ENCODE peak calls at places on chromosomes 2 and 18, in seven cellular contexts. One of them, this sample, is unnamed.

GRCh38 chr2:95356821-95357700 is 45.4 kb upstream of the FAHD2A start:
- DNase-seq in substantia nigra: no peak
- DNase-seq in heart right ventricle: no peak
- DNase-seq in CD8-positive, alpha-beta memory T cell: no peak
- DNase-seq in fibroblast of mammary gland: no peak
- DNase-seq in activated CD4-positive, alpha-beta T cell treated with anti-CD3 and anti-CD28 coated beads, Interleukin-2, amount 50 U/mL, for 48 hours: no peak
- DNase-seq in NCI-H2081: no peak
- DNase-seq in this sample: no peak

GRCh38 chr2:148876190-148876588 is 1.2 kb downstream of the KIF5C start:
- DNase-seq in substantia nigra: no peak
- DNase-seq in heart right ventricle: no peak
- DNase-seq in CD8-positive, alpha-beta memory T cell: peak
- DNase-seq in fibroblast of mammary gland: no peak
- DNase-seq in activated CD4-positive, alpha-beta T cell treated with anti-CD3 and anti-CD28 coated beads, Interleukin-2, amount 50 U/mL, for 48 hours: peak
- DNase-seq in NCI-H2081: peak
- DNase-seq in this sample: peak

GRCh38 chr2:63059434-63060078 is 8.9 kb downstream of the OTX1 start:
- DNase-seq in substantia nigra: no peak
- DNase-seq in heart right ventricle: no peak
- DNase-seq in CD8-positive, alpha-beta memory T cell: peak
- DNase-seq in fibroblast of mammary gland: no peak
- DNase-seq in activated CD4-positive, alpha-beta T cell treated with anti-CD3 and anti-CD28 coated beads, Interleukin-2, amount 50 U/mL, for 48 hours: no peak
- DNase-seq in NCI-H2081: no peak
- DNase-seq in this sample: no peak

GRCh38 chr2:160491922-160492371 is 1.7 kb downstream of the RBMS1 start:
- DNase-seq in substantia nigra: no peak
- DNase-seq in heart right ventricle: no peak
- DNase-seq in CD8-positive, alpha-beta memory T cell: no peak
- DNase-seq in fibroblast of mammary gland: peak
- DNase-seq in activated CD4-positive, alpha-beta T cell treated with anti-CD3 and anti-CD28 coated beads, Interleukin-2, amount 50 U/mL, for 48 hours: no peak
- DNase-seq in NCI-H2081: no peak
- DNase-seq in this sample: no peak

GRCh38 chr2:158600155-158600802 is 143.5 kb downstream of the PKP4 start:
- DNase-seq in substantia nigra: no peak
- DNase-seq in heart right ventricle: no peak
- DNase-seq in CD8-positive, alpha-beta memory T cell: no peak
- DNase-seq in fibroblast of mammary gland: peak
- DNase-seq in activated CD4-positive, alpha-beta T cell treated with anti-CD3 and anti-CD28 coated beads, Interleukin-2, amount 50 U/mL, for 48 hours: no peak
- DNase-seq in NCI-H2081: no peak
- DNase-seq in this sample: no peak

GRCh38 chr2:122168799-122169198 is 413.3 kb downstream of the TSN start:
- DNase-seq in substantia nigra: no peak
- DNase-seq in heart right ventricle: no peak
- DNase-seq in CD8-positive, alpha-beta memory T cell: no peak
- DNase-seq in fibroblast of mammary gland: no peak
- DNase-seq in activated CD4-positive, alpha-beta T cell treated with anti-CD3 and anti-CD28 coated beads, Interleukin-2, amount 50 U/mL, for 48 hours: no peak
- DNase-seq in NCI-H2081: no peak
- DNase-seq in this sample: no peak

GRCh38 chr18:40935423-40935822 is 1019.6 kb upstream of the PIK3C3 start:
- DNase-seq in substantia nigra: no peak
- DNase-seq in heart right ventricle: no peak
- DNase-seq in CD8-positive, alpha-beta memory T cell: no peak
- DNase-seq in fibroblast of mammary gland: peak
- DNase-seq in activated CD4-positive, alpha-beta T cell treated with anti-CD3 and anti-CD28 coated beads, Interleukin-2, amount 50 U/mL, for 48 hours: no peak
- DNase-seq in NCI-H2081: peak
- DNase-seq in this sample: no peak

GRCh38 chr18:13134551-13135401 is 83.8 kb upstream of the LDLRAD4 start:
- DNase-seq in substantia nigra: no peak
- DNase-seq in heart right ventricle: peak
- DNase-seq in CD8-positive, alpha-beta memory T cell: no peak
- DNase-seq in fibroblast of mammary gland: no peak
- DNase-seq in activated CD4-positive, alpha-beta T cell treated with anti-CD3 and anti-CD28 coated beads, Interleukin-2, amount 50 U/mL, for 48 hours: no peak
- DNase-seq in NCI-H2081: no peak
- DNase-seq in this sample: no peak

GRCh38 chr2:109611467-109612095 is 2.2 kb downstream of the SEPTIN10 start:
- DNase-seq in substantia nigra: no peak
- DNase-seq in heart right ventricle: no peak
- DNase-seq in CD8-positive, alpha-beta memory T cell: no peak
- DNase-seq in fibroblast of mammary gland: peak
- DNase-seq in activated CD4-positive, alpha-beta T cell treated with anti-CD3 and anti-CD28 coated beads, Interleukin-2, amount 50 U/mL, for 48 hours: no peak
- DNase-seq in NCI-H2081: no peak
- DNase-seq in this sample: no peak

GRCh38 chr18:8403713-8404112 is 205.5 kb upstream of the RAB12 start:
- DNase-seq in substantia nigra: no peak
- DNase-seq in heart right ventricle: no peak
- DNase-seq in CD8-positive, alpha-beta memory T cell: no peak
- DNase-seq in fibroblast of mammary gland: no peak
- DNase-seq in activated CD4-positive, alpha-beta T cell treated with anti-CD3 and anti-CD28 coated beads, Interleukin-2, amount 50 U/mL, for 48 hours: no peak
- DNase-seq in NCI-H2081: no peak
- DNase-seq in this sample: no peak

GRCh38 chr2:190835303-190835930 is 45.2 kb upstream of the GLS start:
- DNase-seq in substantia nigra: no peak
- DNase-seq in heart right ventricle: no peak
- DNase-seq in CD8-positive, alpha-beta memory T cell: no peak
- DNase-seq in fibroblast of mammary gland: peak
- DNase-seq in activated CD4-positive, alpha-beta T cell treated with anti-CD3 and anti-CD28 coated beads, Interleukin-2, amount 50 U/mL, for 48 hours: no peak
- DNase-seq in NCI-H2081: no peak
- DNase-seq in this sample: no peak

GRCh38 chr2:71156531-71156930 is 26.1 kb downstream of the MPHOSPH10 start:
- DNase-seq in substantia nigra: no peak
- DNase-seq in heart right ventricle: no peak
- DNase-seq in CD8-positive, alpha-beta memory T cell: no peak
- DNase-seq in fibroblast of mammary gland: peak
- DNase-seq in activated CD4-positive, alpha-beta T cell treated with anti-CD3 and anti-CD28 coated beads, Interleukin-2, amount 50 U/mL, for 48 hours: no peak
- DNase-seq in NCI-H2081: peak
- DNase-seq in this sample: no peak

GRCh38 chr2:2237563-2237962 is 93.5 kb downstream of the MYT1L start:
- DNase-seq in substantia nigra: no peak
- DNase-seq in heart right ventricle: no peak
- DNase-seq in CD8-positive, alpha-beta memory T cell: no peak
- DNase-seq in fibroblast of mammary gland: no peak
- DNase-seq in activated CD4-positive, alpha-beta T cell treated with anti-CD3 and anti-CD28 coated beads, Interleukin-2, amount 50 U/mL, for 48 hours: no peak
- DNase-seq in NCI-H2081: no peak
- DNase-seq in this sample: no peak

GRCh38 chr2:202635441-202636296 is 900 bp downstream of the FAM117B start:
- DNase-seq in substantia nigra: peak
- DNase-seq in heart right ventricle: peak
- DNase-seq in CD8-positive, alpha-beta memory T cell: peak
- DNase-seq in fibroblast of mammary gland: peak
- DNase-seq in activated CD4-positive, alpha-beta T cell treated with anti-CD3 and anti-CD28 coated beads, Interleukin-2, amount 50 U/mL, for 48 hours: peak
- DNase-seq in NCI-H2081: peak
- DNase-seq in this sample: peak

GRCh38 chr2:203346624-203347023 is 18.4 kb downstream of the ABI2 start:
- DNase-seq in substantia nigra: no peak
- DNase-seq in heart right ventricle: no peak
- DNase-seq in CD8-positive, alpha-beta memory T cell: no peak
- DNase-seq in fibroblast of mammary gland: no peak
- DNase-seq in activated CD4-positive, alpha-beta T cell treated with anti-CD3 and anti-CD28 coated beads, Interleukin-2, amount 50 U/mL, for 48 hours: no peak
- DNase-seq in NCI-H2081: no peak
- DNase-seq in this sample: no peak

GRCh38 chr18:52813637-52814416 is 473.8 kb downstream of the DCC start:
- DNase-seq in substantia nigra: no peak
- DNase-seq in heart right ventricle: no peak
- DNase-seq in CD8-positive, alpha-beta memory T cell: no peak
- DNase-seq in fibroblast of mammary gland: no peak
- DNase-seq in activated CD4-positive, alpha-beta T cell treated with anti-CD3 and anti-CD28 coated beads, Interleukin-2, amount 50 U/mL, for 48 hours: no peak
- DNase-seq in NCI-H2081: no peak
- DNase-seq in this sample: no peak

GRCh38 chr2:232309592-232309991 is 69.0 kb upstream of the ALPP start:
- DNase-seq in substantia nigra: no peak
- DNase-seq in heart right ventricle: no peak
- DNase-seq in CD8-positive, alpha-beta memory T cell: no peak
- DNase-seq in fibroblast of mammary gland: no peak
- DNase-seq in activated CD4-positive, alpha-beta T cell treated with anti-CD3 and anti-CD28 coated beads, Interleukin-2, amount 50 U/mL, for 48 hours: no peak
- DNase-seq in NCI-H2081: no peak
- DNase-seq in this sample: no peak

GRCh38 chr18:58308463-58308862 is 264.4 kb downstream of the NEDD4L start:
- DNase-seq in substantia nigra: no peak
- DNase-seq in heart right ventricle: no peak
- DNase-seq in CD8-positive, alpha-beta memory T cell: no peak
- DNase-seq in fibroblast of mammary gland: no peak
- DNase-seq in activated CD4-positive, alpha-beta T cell treated with anti-CD3 and anti-CD28 coated beads, Interleukin-2, amount 50 U/mL, for 48 hours: no peak
- DNase-seq in NCI-H2081: no peak
- DNase-seq in this sample: no peak

GRCh38 chr2:200356794-200357472 is 50.4 kb downstream of the SPATS2L start:
- DNase-seq in substantia nigra: no peak
- DNase-seq in heart right ventricle: no peak
- DNase-seq in CD8-positive, alpha-beta memory T cell: no peak
- DNase-seq in fibroblast of mammary gland: peak
- DNase-seq in activated CD4-positive, alpha-beta T cell treated with anti-CD3 and anti-CD28 coated beads, Interleukin-2, amount 50 U/mL, for 48 hours: no peak
- DNase-seq in NCI-H2081: no peak
- DNase-seq in this sample: no peak

GRCh38 chr2:2238726-2239269 is 92.3 kb downstream of the MYT1L start:
- DNase-seq in substantia nigra: no peak
- DNase-seq in heart right ventricle: no peak
- DNase-seq in CD8-positive, alpha-beta memory T cell: no peak
- DNase-seq in fibroblast of mammary gland: no peak
- DNase-seq in activated CD4-positive, alpha-beta T cell treated with anti-CD3 and anti-CD28 coated beads, Interleukin-2, amount 50 U/mL, for 48 hours: no peak
- DNase-seq in NCI-H2081: no peak
- DNase-seq in this sample: no peak

GRCh38 chr2:53500181-53500580 is 267.4 kb upstream of the CHAC2 start:
- DNase-seq in substantia nigra: no peak
- DNase-seq in heart right ventricle: no peak
- DNase-seq in CD8-positive, alpha-beta memory T cell: no peak
- DNase-seq in fibroblast of mammary gland: no peak
- DNase-seq in activated CD4-positive, alpha-beta T cell treated with anti-CD3 and anti-CD28 coated beads, Interleukin-2, amount 50 U/mL, for 48 hours: no peak
- DNase-seq in NCI-H2081: no peak
- DNase-seq in this sample: no peak

GRCh38 chr2:137802038-137802437 is 162.2 kb upstream of the HNMT start:
- DNase-seq in substantia nigra: no peak
- DNase-seq in heart right ventricle: no peak
- DNase-seq in CD8-positive, alpha-beta memory T cell: no peak
- DNase-seq in fibroblast of mammary gland: peak
- DNase-seq in activated CD4-positive, alpha-beta T cell treated with anti-CD3 and anti-CD28 coated beads, Interleukin-2, amount 50 U/mL, for 48 hours: no peak
- DNase-seq in NCI-H2081: no peak
- DNase-seq in this sample: no peak

GRCh38 chr2:181319291-181319690 is 137.9 kb upstream of the ITGA4 start:
- DNase-seq in substantia nigra: no peak
- DNase-seq in heart right ventricle: no peak
- DNase-seq in CD8-positive, alpha-beta memory T cell: no peak
- DNase-seq in fibroblast of mammary gland: peak
- DNase-seq in activated CD4-positive, alpha-beta T cell treated with anti-CD3 and anti-CD28 coated beads, Interleukin-2, amount 50 U/mL, for 48 hours: no peak
- DNase-seq in NCI-H2081: no peak
- DNase-seq in this sample: no peak

GRCh38 chr2:144406111-144406788 is 113.7 kb downstream of the ZEB2 start:
- DNase-seq in substantia nigra: no peak
- DNase-seq in heart right ventricle: no peak
- DNase-seq in CD8-positive, alpha-beta memory T cell: no peak
- DNase-seq in fibroblast of mammary gland: no peak
- DNase-seq in activated CD4-positive, alpha-beta T cell treated with anti-CD3 and anti-CD28 coated beads, Interleukin-2, amount 50 U/mL, for 48 hours: no peak
- DNase-seq in NCI-H2081: no peak
- DNase-seq in this sample: no peak

This sample was measured in anterior cingulate cortex.